ENCODE peak calls at places on chromosomes 1 and 21, in four cellular contexts. One of them, this sample, is unnamed.

GRCh38 chr1:9231648-9232332 is 2.8 kb upstream of the H6PD start:
- DNase-seq in NCI-H345: no peak
- DNase-seq in stimulated activated CD4-positive, alpha-beta T cell treated with anti-CD3 and anti-CD28 coated beads, Interleukin-1b, Interleukin-23, amount 100 ng/mL, for 1 hour: no peak
- DNase-seq in omental fat pad: no peak
- DNase-seq in this sample: no peak

GRCh38 chr1:227777156-227777555 is 38.3 kb upstream of the PRSS38 start:
- DNase-seq in stimulated activated CD4-positive, alpha-beta T cell treated with anti-CD3 and anti-CD28 coated beads, Interleukin-1b, Interleukin-23, amount 100 ng/mL, for 1 hour: no peak
- DNase-seq in NCI-H345: no peak
- DNase-seq in omental fat pad: no peak
- DNase-seq in this sample: no peak

GRCh38 chr1:11316701-11317100 is 43.7 kb downstream of the UBIAD1 start:
- DNase-seq in NCI-H345: no peak
- DNase-seq in stimulated activated CD4-positive, alpha-beta T cell treated with anti-CD3 and anti-CD28 coated beads, Interleukin-1b, Interleukin-23, amount 100 ng/mL, for 1 hour: no peak
- DNase-seq in omental fat pad: no peak
- DNase-seq in this sample: no peak

GRCh38 chr1:203672354-203672753 is 45.7 kb downstream of the ATP2B4 start:
- DNase-seq in stimulated activated CD4-positive, alpha-beta T cell treated with anti-CD3 and anti-CD28 coated beads, Interleukin-1b, Interleukin-23, amount 100 ng/mL, for 1 hour: no peak
- DNase-seq in NCI-H345: no peak
- DNase-seq in omental fat pad: no peak
- DNase-seq in this sample: no peak

GRCh38 chr1:244341455-244342450 is 110.0 kb downstream of the ADSS2 start:
- DNase-seq in stimulated activated CD4-positive, alpha-beta T cell treated with anti-CD3 and anti-CD28 coated beads, Interleukin-1b, Interleukin-23, amount 100 ng/mL, for 1 hour: no peak
- DNase-seq in NCI-H345: peak; percentile 83
- DNase-seq in omental fat pad: no peak
- DNase-seq in this sample: peak; percentile 80

GRCh38 chr1:53196485-53197271 is at the start of gene CPT2:
- DNase-seq in omental fat pad: peak; percentile 71
- DNase-seq in stimulated activated CD4-positive, alpha-beta T cell treated with anti-CD3 and anti-CD28 coated beads, Interleukin-1b, Interleukin-23, amount 100 ng/mL, for 1 hour: peak; percentile 73
- DNase-seq in NCI-H345: peak; percentile 93
- DNase-seq in this sample: peak; percentile 87

GRCh38 chr1:11530731-11531311 is 51.9 kb downstream of the DISP3 start:
- DNase-seq in omental fat pad: no peak
- DNase-seq in NCI-H345: no peak
- DNase-seq in stimulated activated CD4-positive, alpha-beta T cell treated with anti-CD3 and anti-CD28 coated beads, Interleukin-1b, Interleukin-23, amount 100 ng/mL, for 1 hour: no peak
- DNase-seq in this sample: no peak

GRCh38 chr1:11248169-11248568 is 14.2 kb downstream of the MTOR start:
- DNase-seq in stimulated activated CD4-positive, alpha-beta T cell treated with anti-CD3 and anti-CD28 coated beads, Interleukin-1b, Interleukin-23, amount 100 ng/mL, for 1 hour: no peak
- DNase-seq in omental fat pad: no peak
- DNase-seq in NCI-H345: no peak
- DNase-seq in this sample: no peak

GRCh38 chr1:26175346-26175745 is 1.9 kb upstream of the CNKSR1 start:
- DNase-seq in NCI-H345: no peak
- DNase-seq in omental fat pad: no peak
- DNase-seq in stimulated activated CD4-positive, alpha-beta T cell treated with anti-CD3 and anti-CD28 coated beads, Interleukin-1b, Interleukin-23, amount 100 ng/mL, for 1 hour: no peak
- DNase-seq in this sample: no peak

GRCh38 chr21:32022141-32022540 is 149.3 kb downstream of the HUNK start:
- DNase-seq in stimulated activated CD4-positive, alpha-beta T cell treated with anti-CD3 and anti-CD28 coated beads, Interleukin-1b, Interleukin-23, amount 100 ng/mL, for 1 hour: no peak
- DNase-seq in omental fat pad: no peak
- DNase-seq in NCI-H345: no peak
- DNase-seq in this sample: no peak

GRCh38 chr1:18463063-18463462 is 17.7 kb upstream of the KLHDC7A start:
- DNase-seq in omental fat pad: no peak
- DNase-seq in NCI-H345: no peak
- DNase-seq in stimulated activated CD4-positive, alpha-beta T cell treated with anti-CD3 and anti-CD28 coated beads, Interleukin-1b, Interleukin-23, amount 100 ng/mL, for 1 hour: no peak
- DNase-seq in this sample: no peak

GRCh38 chr1:200877839-200878551 is 5.2 kb downstream of the GPR25 start:
- DNase-seq in NCI-H345: no peak
- DNase-seq in omental fat pad: no peak
- DNase-seq in stimulated activated CD4-positive, alpha-beta T cell treated with anti-CD3 and anti-CD28 coated beads, Interleukin-1b, Interleukin-23, amount 100 ng/mL, for 1 hour: no peak
- DNase-seq in this sample: no peak

GRCh38 chr1:14479865-14480264 is 118.6 kb upstream of the KAZN start:
- DNase-seq in stimulated activated CD4-positive, alpha-beta T cell treated with anti-CD3 and anti-CD28 coated beads, Interleukin-1b, Interleukin-23, amount 100 ng/mL, for 1 hour: no peak
- DNase-seq in omental fat pad: no peak
- DNase-seq in NCI-H345: no peak
- DNase-seq in this sample: no peak

This sample was measured in NCI-H1436.